ENCODE peak calls at places on chromosome 11, in six cellular contexts. One of them, this sample, is unnamed.

GRCh38 chr11:95149659-95150294 is 60.1 kb downstream of the ENDOD1 start:
- DNase-seq in esophagus squamous epithelium: no peak
- DNase-seq in tibial nerve: no peak
- DNase-seq in left ventricle myocardium inferior: peak; percentile 35
- DNase-seq in sigmoid colon: peak; percentile 75
- DNase-seq in AG04450: no peak
- DNase-seq in this sample: peak; percentile 5

GRCh38 chr11:79081441-79082124 is 359.2 kb downstream of the TENM4 start:
- DNase-seq in esophagus squamous epithelium: no peak
- DNase-seq in sigmoid colon: no peak
- DNase-seq in AG04450: no peak
- DNase-seq in left ventricle myocardium inferior: no peak
- DNase-seq in tibial nerve: no peak
- DNase-seq in this sample: peak; percentile 78

GRCh38 chr11:109223441-109223840 is 198.5 kb upstream of the C11orf87 start:
- DNase-seq in sigmoid colon: no peak
- DNase-seq in tibial nerve: no peak
- DNase-seq in AG04450: no peak
- DNase-seq in left ventricle myocardium inferior: no peak
- DNase-seq in esophagus squamous epithelium: no peak
- DNase-seq in this sample: no peak

GRCh38 chr11:107999759-108000455 is 8.8 kb upstream of the CUL5 start:
- DNase-seq in tibial nerve: no peak
- DNase-seq in esophagus squamous epithelium: no peak
- DNase-seq in AG04450: no peak
- DNase-seq in left ventricle myocardium inferior: no peak
- DNase-seq in sigmoid colon: no peak
- DNase-seq in this sample: no peak

GRCh38 chr11:75453916-75454655 is 21.1 kb upstream of the KLHL35 start:
- DNase-seq in sigmoid colon: no peak
- DNase-seq in esophagus squamous epithelium: no peak
- DNase-seq in tibial nerve: peak; percentile 66
- DNase-seq in left ventricle myocardium inferior: no peak
- DNase-seq in AG04450: peak; percentile 32
- DNase-seq in this sample: no peak

GRCh38 chr11:15006139-15006759 is 34.1 kb upstream of the CALCA start:
- DNase-seq in tibial nerve: no peak
- DNase-seq in sigmoid colon: no peak
- DNase-seq in left ventricle myocardium inferior: no peak
- DNase-seq in esophagus squamous epithelium: no peak
- DNase-seq in AG04450: no peak
- DNase-seq in this sample: no peak

GRCh38 chr11:66637557-66638176 is 836 bp upstream of the RBM4 start:
- DNase-seq in left ventricle myocardium inferior: no peak
- DNase-seq in AG04450: no peak
- DNase-seq in sigmoid colon: peak; percentile 69
- DNase-seq in esophagus squamous epithelium: no peak
- DNase-seq in tibial nerve: no peak
- DNase-seq in this sample: no peak

GRCh38 chr11:125874556-125875124 is 12.8 kb upstream of the HYLS1 start:
- DNase-seq in sigmoid colon: peak; percentile 69
- DNase-seq in tibial nerve: peak; percentile 69
- DNase-seq in left ventricle myocardium inferior: peak; percentile 25
- DNase-seq in esophagus squamous epithelium: no peak
- DNase-seq in AG04450: peak; percentile 41
- DNase-seq in this sample: no peak

GRCh38 chr11:119791701-119792151 is 62.7 kb upstream of the NECTIN1 start:
- DNase-seq in esophagus squamous epithelium: no peak
- DNase-seq in AG04450: no peak
- DNase-seq in sigmoid colon: peak; percentile 52
- DNase-seq in tibial nerve: no peak
- DNase-seq in left ventricle myocardium inferior: no peak
- DNase-seq in this sample: no peak

GRCh38 chr11:128903248-128904041 is 12.3 kb downstream of the KCNJ5 start:
- DNase-seq in tibial nerve: peak; percentile 58
- DNase-seq in AG04450: no peak
- DNase-seq in esophagus squamous epithelium: no peak
- DNase-seq in left ventricle myocardium inferior: peak; percentile 44
- DNase-seq in sigmoid colon: no peak
- DNase-seq in this sample: no peak

GRCh38 chr11:71988050-71988449 is 10.7 kb upstream of the IL18BP start:
- DNase-seq in sigmoid colon: peak; percentile 66
- DNase-seq in left ventricle myocardium inferior: no peak
- DNase-seq in esophagus squamous epithelium: no peak
- DNase-seq in AG04450: peak; percentile 59
- DNase-seq in tibial nerve: no peak
- DNase-seq in this sample: no peak

GRCh38 chr11:17457361-17458104 is 19.1 kb downstream of the ABCC8 start:
- DNase-seq in esophagus squamous epithelium: no peak
- DNase-seq in tibial nerve: no peak
- DNase-seq in left ventricle myocardium inferior: no peak
- DNase-seq in AG04450: no peak
- DNase-seq in sigmoid colon: no peak
- DNase-seq in this sample: no peak

GRCh38 chr11:72191961-72192381 is at the start of gene FOLR1:
- DNase-seq in tibial nerve: no peak
- DNase-seq in AG04450: no peak
- DNase-seq in sigmoid colon: no peak
- DNase-seq in left ventricle myocardium inferior: no peak
- DNase-seq in esophagus squamous epithelium: no peak
- DNase-seq in this sample: no peak

GRCh38 chr11:46296520-46297448 is 19.3 kb downstream of the CREB3L1 start:
- DNase-seq in sigmoid colon: peak; percentile 83
- DNase-seq in AG04450: peak; percentile 92
- DNase-seq in tibial nerve: no peak
- DNase-seq in left ventricle myocardium inferior: peak; percentile 57
- DNase-seq in esophagus squamous epithelium: no peak
- DNase-seq in this sample: no peak

GRCh38 chr11:23755076-23755475 is 741.8 kb upstream of the LUZP2 start:
- DNase-seq in tibial nerve: no peak
- DNase-seq in left ventricle myocardium inferior: no peak
- DNase-seq in sigmoid colon: no peak
- DNase-seq in AG04450: no peak
- DNase-seq in esophagus squamous epithelium: no peak
- DNase-seq in this sample: no peak

GRCh38 chr11:104328514-104328912 is 164.6 kb upstream of the PDGFD start:
- DNase-seq in left ventricle myocardium inferior: no peak
- DNase-seq in sigmoid colon: no peak
- DNase-seq in esophagus squamous epithelium: no peak
- DNase-seq in AG04450: no peak
- DNase-seq in tibial nerve: no peak
- DNase-seq in this sample: no peak

GRCh38 chr11:108788565-108789199 is 123.8 kb downstream of the DDX10 start:
- DNase-seq in esophagus squamous epithelium: no peak
- DNase-seq in AG04450: no peak
- DNase-seq in tibial nerve: no peak
- DNase-seq in sigmoid colon: no peak
- DNase-seq in left ventricle myocardium inferior: no peak
- DNase-seq in this sample: no peak

GRCh38 chr11:12840871-12841516 is 166.8 kb downstream of the TEAD1 start:
- DNase-seq in tibial nerve: no peak
- DNase-seq in sigmoid colon: no peak
- DNase-seq in esophagus squamous epithelium: no peak
- DNase-seq in AG04450: no peak
- DNase-seq in left ventricle myocardium inferior: no peak
- DNase-seq in this sample: no peak

GRCh38 chr11:10317776-10318526 is 13.1 kb downstream of the ADM start:
- DNase-seq in sigmoid colon: no peak
- DNase-seq in left ventricle myocardium inferior: no peak
- DNase-seq in AG04450: no peak
- DNase-seq in esophagus squamous epithelium: no peak
- DNase-seq in tibial nerve: no peak
- DNase-seq in this sample: no peak

GRCh38 chr11:114121744-114122504 is 62.4 kb downstream of the ZBTB16 start:
- DNase-seq in esophagus squamous epithelium: no peak
- DNase-seq in tibial nerve: no peak
- DNase-seq in AG04450: no peak
- DNase-seq in sigmoid colon: peak; percentile 59
- DNase-seq in left ventricle myocardium inferior: no peak
- DNase-seq in this sample: no peak

GRCh38 chr11:114120606-114121005 is 61.1 kb downstream of the ZBTB16 start:
- DNase-seq in tibial nerve: no peak
- DNase-seq in left ventricle myocardium inferior: no peak
- DNase-seq in esophagus squamous epithelium: no peak
- DNase-seq in AG04450: no peak
- DNase-seq in sigmoid colon: no peak
- DNase-seq in this sample: no peak

GRCh38 chr11:114122668-114123067 is 63.2 kb downstream of the ZBTB16 start:
- DNase-seq in left ventricle myocardium inferior: no peak
- DNase-seq in AG04450: no peak
- DNase-seq in esophagus squamous epithelium: no peak
- DNase-seq in sigmoid colon: no peak
- DNase-seq in tibial nerve: no peak
- DNase-seq in this sample: no peak

GRCh38 chr11:114123692-114124330 is 64.3 kb downstream of the ZBTB16 start:
- DNase-seq in AG04450: no peak
- DNase-seq in sigmoid colon: peak; percentile 58
- DNase-seq in tibial nerve: no peak
- DNase-seq in left ventricle myocardium inferior: no peak
- DNase-seq in esophagus squamous epithelium: no peak
- DNase-seq in this sample: no peak

GRCh38 chr11:114121138-114121537 is 61.6 kb downstream of the ZBTB16 start:
- DNase-seq in left ventricle myocardium inferior: no peak
- DNase-seq in AG04450: no peak
- DNase-seq in tibial nerve: no peak
- DNase-seq in esophagus squamous epithelium: no peak
- DNase-seq in sigmoid colon: no peak
- DNase-seq in this sample: no peak
- H3K27ac ChIP-seq in left ventricle myocardium inferior: peak overlapping the region; percentile 71
- H3K27ac ChIP-seq in AG04450: no peak overlapping the region
- H3K27ac ChIP-seq in tibial nerve: no peak overlapping the region
- H3K27ac ChIP-seq in esophagus squamous epithelium: no peak overlapping the region
- H3K27ac ChIP-seq in sigmoid colon: peak overlapping the region; percentile 31
- H3K27ac ChIP-seq in this sample: no peak overlapping the region

GRCh38 chr11:8086571-8086970 is 5.6 kb downstream of the TUB start:
- DNase-seq in tibial nerve: no peak
- DNase-seq in left ventricle myocardium inferior: no peak
- DNase-seq in esophagus squamous epithelium: no peak
- DNase-seq in AG04450: no peak
- DNase-seq in sigmoid colon: no peak
- DNase-seq in this sample: no peak

GRCh38 chr11:8087185-8087584 is 6.2 kb downstream of the TUB start:
- DNase-seq in AG04450: no peak
- DNase-seq in esophagus squamous epithelium: no peak
- DNase-seq in left ventricle myocardium inferior: no peak
- DNase-seq in sigmoid colon: no peak
- DNase-seq in tibial nerve: no peak
- DNase-seq in this sample: no peak

GRCh38 chr11:8084352-8084751 is 3.3 kb downstream of the TUB start:
- DNase-seq in esophagus squamous epithelium: no peak
- DNase-seq in left ventricle myocardium inferior: no peak
- DNase-seq in tibial nerve: no peak
- DNase-seq in sigmoid colon: no peak
- DNase-seq in AG04450: no peak
- DNase-seq in this sample: no peak

GRCh38 chr11:8085006-8085645 is 4.1 kb downstream of the TUB start:
- DNase-seq in AG04450: no peak
- DNase-seq in tibial nerve: no peak
- DNase-seq in esophagus squamous epithelium: no peak
- DNase-seq in left ventricle myocardium inferior: no peak
- DNase-seq in sigmoid colon: no peak
- DNase-seq in this sample: no peak

DNA sequence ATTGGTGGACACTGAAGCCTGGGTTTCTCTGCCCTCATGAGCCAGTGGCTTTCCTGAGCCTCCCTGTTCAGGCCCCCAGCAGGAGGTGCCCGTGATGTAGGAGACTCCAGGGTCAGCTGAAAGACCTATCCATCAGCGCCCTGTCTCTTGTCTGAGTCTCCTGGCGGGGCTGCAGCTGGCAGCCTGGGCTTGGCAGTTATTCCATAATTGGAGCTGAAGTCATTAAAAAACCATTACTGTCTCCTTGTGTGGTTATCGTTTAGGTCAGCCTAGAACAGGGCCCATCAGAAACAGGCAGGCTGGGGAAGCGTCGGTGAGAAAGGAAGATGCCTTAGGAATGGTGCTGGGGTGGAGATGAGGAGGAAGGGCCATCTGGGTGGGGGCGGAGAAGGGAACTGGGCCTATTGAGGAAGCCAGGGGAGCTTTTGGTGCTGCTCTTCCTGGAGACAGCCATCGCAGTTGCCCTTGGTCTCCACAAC is 5.0 kb downstream of the TUB start:
- DNase-seq in AG04450: no peak
- DNase-seq in esophagus squamous epithelium: no peak
- DNase-seq in sigmoid colon: no peak
- DNase-seq in left ventricle myocardium inferior: no peak
- DNase-seq in tibial nerve: no peak
- DNase-seq in this sample: no peak
- H3K27ac ChIP-seq in AG04450: no peak overlapping the region
- H3K27ac ChIP-seq in esophagus squamous epithelium: no peak overlapping the region
- H3K27ac ChIP-seq in sigmoid colon: peak overlapping the region; percentile 48
- H3K27ac ChIP-seq in left ventricle myocardium inferior: peak overlapping the region; percentile 51
- H3K27ac ChIP-seq in tibial nerve: no peak overlapping the region
- H3K27ac ChIP-seq in this sample: no peak overlapping the region

DNA sequence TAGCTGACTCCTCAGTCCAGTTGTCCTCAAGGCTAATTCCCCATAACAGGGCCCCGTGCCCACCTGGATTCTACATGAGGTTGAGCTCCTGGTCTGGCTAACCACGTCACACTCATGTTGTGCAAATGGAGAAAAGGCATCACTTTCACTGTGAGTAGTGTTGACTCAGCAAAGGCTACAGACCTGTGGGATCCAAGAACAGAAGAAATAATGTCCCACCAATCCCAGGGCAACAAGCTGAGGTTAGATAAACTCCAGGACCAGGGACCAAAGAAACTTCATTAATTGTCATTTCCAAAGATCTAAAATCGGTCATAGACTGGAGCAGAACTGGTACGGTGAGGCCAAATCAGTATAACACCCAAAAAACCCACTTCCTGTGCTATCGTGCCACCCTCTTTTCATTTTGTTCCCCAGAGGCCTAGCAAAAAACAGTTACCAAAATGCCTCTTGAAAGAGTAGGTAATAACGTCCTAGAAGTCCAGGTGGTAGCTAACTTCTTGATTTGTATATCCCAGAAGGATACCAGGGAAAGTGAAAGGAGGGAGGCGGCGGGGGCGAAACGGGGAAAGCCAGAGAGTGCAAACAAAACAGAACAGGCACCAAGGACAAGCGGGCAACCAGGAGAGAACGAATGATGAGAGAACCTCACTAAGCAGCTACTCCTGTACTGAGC is 1.4 kb downstream of the PCSK7 start:
- DNase-seq in tibial nerve: no peak
- DNase-seq in left ventricle myocardium inferior: no peak
- DNase-seq in AG04450: no peak
- DNase-seq in esophagus squamous epithelium: no peak
- DNase-seq in sigmoid colon: peak; percentile 58
- DNase-seq in this sample: no peak
- H3K27ac ChIP-seq in tibial nerve: peak overlapping the region; percentile 97
- H3K27ac ChIP-seq in left ventricle myocardium inferior: no peak overlapping the region
- H3K27ac ChIP-seq in AG04450: no peak overlapping the region
- H3K27ac ChIP-seq in esophagus squamous epithelium: peak overlapping the region; percentile 99
- H3K27ac ChIP-seq in sigmoid colon: peak overlapping the region; percentile 95
- H3K27ac ChIP-seq in this sample: no peak overlapping the region

DNA sequence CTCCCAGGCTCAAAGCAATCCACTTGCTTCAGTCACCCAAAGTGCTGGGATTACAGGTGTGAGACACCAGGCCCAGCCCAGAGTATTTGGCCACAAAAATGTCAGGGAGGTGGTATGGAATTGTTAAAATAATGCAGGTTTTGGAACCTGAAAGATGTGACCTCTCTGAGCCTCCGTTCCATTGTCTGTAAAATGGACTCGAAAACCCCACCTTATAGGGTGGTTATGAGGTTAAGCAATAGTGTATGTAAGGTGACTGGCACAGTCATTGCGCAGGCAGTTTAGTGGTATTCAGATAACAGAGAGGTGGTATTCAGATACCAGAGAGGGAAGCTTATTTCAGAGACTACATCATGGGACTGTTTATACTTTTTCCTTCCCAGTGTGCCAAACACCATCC is 52.5 kb upstream of the PRSS23 start:
- DNase-seq in tibial nerve: no peak
- DNase-seq in sigmoid colon: no peak
- DNase-seq in esophagus squamous epithelium: no peak
- DNase-seq in left ventricle myocardium inferior: no peak
- DNase-seq in AG04450: no peak
- DNase-seq in this sample: no peak
- H3K27ac ChIP-seq in tibial nerve: no peak overlapping the region
- H3K27ac ChIP-seq in sigmoid colon: no peak overlapping the region
- H3K27ac ChIP-seq in esophagus squamous epithelium: no peak overlapping the region
- H3K27ac ChIP-seq in left ventricle myocardium inferior: no peak overlapping the region
- H3K27ac ChIP-seq in AG04450: no peak overlapping the region
- H3K27ac ChIP-seq in this sample: no peak overlapping the region

This sample was measured in substantia nigra.